ENCODE peak calls at places on chromosomes 3 and 15, in eight cellular contexts. Q is H1; B is cerebellar cortex; R is stimulated activated naive CD8-positive, alpha-beta T cell treated with anti-CD3 and anti-CD28 coated beads, Interleukin-15, Interleukin-2, amounts not matched to agents 100 U/mL and 50 U/mL, for 24 hours; Z is LNCaP clone FGC; L is ovary; S is ureter; P is SK-N-DZ. O is an unnamed sample.

GRCh38 chr3:64342940-64343691 is 117.8 kb upstream of the PRICKLE2 start:
- DNase-seq in Q (no peak), B (no peak), R (no peak), Z (no peak), L (no peak), S (no peak), P (no peak), O (no peak)

GRCh38 chr3:47019201-47019600 is 39.7 kb downstream of the NBEAL2 start:
- DNase-seq in Q (no peak), B (no peak), R (no peak), Z (no peak), L (no peak), S (no peak), P (no peak), O (peak)

GRCh38 chr3:64008952-64009351 is 14.3 kb downstream of the PSMD6 start:
- DNase-seq in Q (no peak), B (no peak), R (no peak), Z (no peak), L (no peak), S (no peak), P (no peak), O (no peak)

GRCh38 chr3:185822221-185822956 is 2.5 kb downstream of the IGF2BP2 start:
- DNase-seq in Q (no peak), B (peak), R (no peak), Z (no peak), L (no peak), S (no peak), P (no peak), O (no peak)

GRCh38 chr15:34855397-34855796 is 60.0 kb upstream of the ACTC1 start:
- DNase-seq in Q (no peak), B (peak), R (no peak), Z (peak), L (no peak), S (no peak), P (no peak), O (no peak)

GRCh38 chr3:11136871-11137626 is 17.2 kb upstream of the HRH1 start:
- DNase-seq in Q (no peak), B (no peak), R (no peak), Z (no peak), L (no peak), S (peak), P (no peak), O (no peak)

GRCh38 chr3:59540241-59540640 is 490.4 kb upstream of the CFAP20DC start:
- DNase-seq in Q (no peak), B (no peak), R (no peak), Z (no peak), L (no peak), S (no peak), P (no peak), O (no peak)

GRCh38 chr3:110799236-110799635 is 272.4 kb upstream of the NECTIN3 start:
- DNase-seq in Q (no peak), B (peak), R (no peak), Z (no peak), L (no peak), S (no peak), P (no peak), O (no peak)

GRCh38 chr3:174016186-174016585 is 618.6 kb downstream of the NLGN1 start:
- DNase-seq in Q (no peak), B (no peak), R (no peak), Z (no peak), L (no peak), S (no peak), P (no peak), O (no peak)

GRCh38 chr3:194983121-194983520 is 287.8 kb downstream of the XXYLT1 start:
- DNase-seq in Q (no peak), B (no peak), R (no peak), Z (no peak), L (no peak), S (no peak), P (peak), O (no peak)

GRCh38 chr3:122064318-122064717 is 9.2 kb downstream of the CD86 start:
- DNase-seq in Q (no peak), B (no peak), R (no peak), Z (no peak), L (no peak), S (no peak), P (no peak), O (no peak)